ENCODE peak calls at places on chromosomes 1 and 21, in six cellular contexts. One of them, this sample, is unnamed.
A peak's percentile ranks its signal among the peaks of the same experiment; 100 is the strongest.

GRCh38 chr1:51973587-51974474 is 16.7 kb downstream of the RAB3B start:
- DNase-seq in mesendoderm: no peak
- DNase-seq in mesenchymal stem cell: peak; percentile 59
- DNase-seq in H1: no peak
- DNase-seq in IMR-90: peak; percentile 67
- DNase-seq in trophoblast cell: no peak
- DNase-seq in this sample: no peak

GRCh38 chr21:37072239-37072987 is 458 bp downstream of the PIGP start:
- DNase-seq in mesendoderm: no peak
- DNase-seq in mesenchymal stem cell: peak; percentile 93
- DNase-seq in H1: no peak
- DNase-seq in IMR-90: peak; percentile 89
- DNase-seq in trophoblast cell: peak; percentile 68
- DNase-seq in this sample: no peak

GRCh38 chr1:153150846-153151245 is at the start of gene SPRR2G:
- DNase-seq in mesendoderm: no peak
- DNase-seq in mesenchymal stem cell: no peak
- DNase-seq in H1: no peak
- DNase-seq in IMR-90: no peak
- DNase-seq in trophoblast cell: peak; percentile 98
- DNase-seq in this sample: no peak

GRCh38 chr1:199794105-199794863 is 233.2 kb upstream of the NR5A2 start:
- DNase-seq in mesendoderm: no peak
- DNase-seq in mesenchymal stem cell: no peak
- DNase-seq in H1: no peak
- DNase-seq in IMR-90: no peak
- DNase-seq in trophoblast cell: peak; percentile 3
- DNase-seq in this sample: no peak

GRCh38 chr1:17009706-17010105 is 2.0 kb downstream of the ATP13A2 start:
- DNase-seq in mesendoderm: no peak
- DNase-seq in mesenchymal stem cell: peak; percentile 8
- DNase-seq in H1: no peak
- DNase-seq in IMR-90: no peak
- DNase-seq in trophoblast cell: no peak
- DNase-seq in this sample: no peak

GRCh38 chr1:225774276-225775147 is 3.1 kb upstream of the SRP9 start:
- DNase-seq in mesendoderm: no peak
- DNase-seq in mesenchymal stem cell: no peak
- DNase-seq in H1: no peak
- DNase-seq in IMR-90: no peak
- DNase-seq in trophoblast cell: no peak
- DNase-seq in this sample: no peak

GRCh38 chr1:153476491-153477093 is 16.1 kb upstream of the S100A7 start:
- DNase-seq in mesendoderm: no peak
- DNase-seq in mesenchymal stem cell: no peak
- DNase-seq in H1: no peak
- DNase-seq in IMR-90: no peak
- DNase-seq in trophoblast cell: no peak
- DNase-seq in this sample: no peak

GRCh38 chr1:211885746-211886522 is 55.4 kb upstream of the LPGAT1 start:
- DNase-seq in mesendoderm: no peak
- DNase-seq in mesenchymal stem cell: no peak
- DNase-seq in H1: no peak
- DNase-seq in IMR-90: no peak
- DNase-seq in trophoblast cell: peak; percentile 70
- DNase-seq in this sample: no peak

GRCh38 chr1:212610575-212610967 is 2.0 kb downstream of the ATF3 start:
- DNase-seq in mesendoderm: no peak
- DNase-seq in mesenchymal stem cell: peak; percentile 34
- DNase-seq in H1: no peak
- DNase-seq in IMR-90: no peak
- DNase-seq in trophoblast cell: peak; percentile 44
- DNase-seq in this sample: no peak

GRCh38 chr1:150288382-150288781 is 5.3 kb upstream of the MRPS21 start:
- DNase-seq in mesendoderm: no peak
- DNase-seq in mesenchymal stem cell: no peak
- DNase-seq in H1: no peak
- DNase-seq in IMR-90: no peak
- DNase-seq in trophoblast cell: no peak
- DNase-seq in this sample: no peak

GRCh38 chr1:150295476-150295875 is 1.8 kb downstream of the MRPS21 start:
- DNase-seq in mesendoderm: peak; percentile 58
- DNase-seq in mesenchymal stem cell: no peak
- DNase-seq in H1: no peak
- DNase-seq in IMR-90: no peak
- DNase-seq in trophoblast cell: no peak
- DNase-seq in this sample: no peak

GRCh38 chr1:150288822-150289221 is 4.8 kb upstream of the MRPS21 start:
- DNase-seq in mesendoderm: no peak
- DNase-seq in mesenchymal stem cell: no peak
- DNase-seq in H1: no peak
- DNase-seq in IMR-90: no peak
- DNase-seq in trophoblast cell: no peak
- DNase-seq in this sample: no peak

DNA sequence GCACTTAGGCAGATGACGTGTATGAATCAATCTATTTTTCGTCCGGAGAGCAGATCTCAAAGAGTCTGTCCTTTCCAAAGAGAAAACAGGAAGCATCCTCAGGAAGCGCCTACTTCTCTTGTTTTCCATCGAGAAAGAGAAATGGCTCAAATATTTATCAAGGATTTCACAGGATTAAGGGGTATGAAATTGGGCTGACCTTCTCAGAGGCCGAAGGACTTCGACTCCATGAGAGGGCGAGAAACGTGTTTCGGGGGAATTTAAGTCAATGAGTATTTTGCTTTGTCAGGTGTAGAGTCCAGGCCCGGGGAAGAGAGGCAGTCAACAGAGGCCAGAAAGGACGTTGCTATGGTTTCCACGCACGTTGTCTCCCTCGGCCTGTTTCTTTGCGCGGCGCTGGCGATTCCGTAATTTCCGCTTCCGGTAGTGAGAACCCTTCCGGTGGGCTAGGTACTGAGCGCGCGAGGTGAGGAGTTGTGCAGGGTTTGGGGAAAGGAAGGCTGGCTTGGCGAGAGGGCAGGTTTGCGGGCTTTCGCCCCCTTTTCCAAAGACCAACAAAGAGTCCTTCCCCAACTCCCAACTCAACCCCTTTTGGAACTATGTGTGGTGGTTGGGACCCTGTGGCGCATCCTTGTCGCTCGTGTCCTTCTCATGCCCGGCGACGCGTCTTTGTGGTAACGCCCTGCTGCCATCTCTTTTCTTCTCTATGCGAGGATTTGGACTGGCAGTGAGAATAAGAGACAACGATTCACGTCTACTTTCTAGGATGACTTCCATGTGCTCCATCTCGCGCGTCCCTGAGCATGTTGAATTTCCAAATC is at the start of gene MRPS21:
- DNase-seq in mesendoderm: peak; percentile 99
- DNase-seq in mesenchymal stem cell: peak; percentile 90
- DNase-seq in H1: peak; percentile 88
- DNase-seq in IMR-90: peak; percentile 89
- DNase-seq in trophoblast cell: peak; percentile 96
- DNase-seq in this sample: peak; percentile 78
- H2BK5ac ChIP-seq in mesendoderm: no peak within 1 kb of the TSS
- H2BK5ac ChIP-seq in mesenchymal stem cell: no peak within 1 kb of the TSS
- H2BK5ac ChIP-seq in H1: peak within 1 kb of the TSS; percentile 0
- H2BK5ac ChIP-seq in IMR-90: peak within 1 kb of the TSS; percentile 80
- H2BK5ac ChIP-seq in trophoblast cell: no peak within 1 kb of the TSS
- H2BK5ac ChIP-seq in this sample: no peak within 1 kb of the TSS

DNA sequence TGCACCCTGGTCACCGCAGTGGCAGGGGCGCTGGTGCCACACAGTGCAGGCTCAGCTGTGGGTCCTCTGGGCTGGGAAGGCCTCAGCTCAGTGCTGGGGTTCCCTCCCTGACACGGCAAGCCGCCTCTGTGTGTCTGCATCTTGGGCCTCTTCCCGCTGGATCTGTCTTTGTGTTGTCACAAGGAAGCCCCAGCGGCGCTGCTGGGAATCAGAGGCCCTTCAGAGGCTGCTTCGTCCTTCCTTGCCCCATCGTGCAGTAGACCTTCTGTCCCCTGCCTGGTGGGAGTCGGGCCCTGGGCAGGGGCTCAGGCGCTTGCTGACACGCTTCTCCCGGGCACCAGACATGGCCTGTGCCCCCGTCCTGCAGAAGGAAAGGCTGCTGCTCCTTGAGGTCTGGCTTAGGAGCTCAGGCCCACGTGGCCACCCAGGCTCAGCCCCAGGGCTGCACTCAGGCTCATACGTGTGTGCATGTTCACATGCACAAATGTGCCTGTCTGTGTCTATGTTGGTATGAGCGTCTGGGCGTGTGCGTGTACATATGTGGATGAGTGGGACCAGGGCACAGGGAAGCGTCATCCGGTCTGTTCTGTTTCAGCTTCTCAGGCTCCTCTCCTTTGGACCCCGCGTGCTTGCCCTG is 24.3 kb upstream of the DIP2A start:
- DNase-seq in mesendoderm: no peak
- DNase-seq in mesenchymal stem cell: no peak
- DNase-seq in H1: no peak
- DNase-seq in IMR-90: no peak
- DNase-seq in trophoblast cell: no peak
- DNase-seq in this sample: no peak
- H3K36me3 ChIP-seq in mesendoderm: peaks cover 9% of the 10 kb centered on the region
- H3K36me3 ChIP-seq in mesenchymal stem cell: peaks cover 79% of the 10 kb centered on the region
- H3K36me3 ChIP-seq in H1: peaks cover 40% of the 10 kb centered on the region
- H3K36me3 ChIP-seq in IMR-90: peaks cover 60% of the 10 kb centered on the region
- H3K36me3 ChIP-seq in trophoblast cell: peaks cover 69% of the 10 kb centered on the region
- H3K36me3 ChIP-seq in this sample: peaks cover 50% of the 10 kb centered on the region

DNA sequence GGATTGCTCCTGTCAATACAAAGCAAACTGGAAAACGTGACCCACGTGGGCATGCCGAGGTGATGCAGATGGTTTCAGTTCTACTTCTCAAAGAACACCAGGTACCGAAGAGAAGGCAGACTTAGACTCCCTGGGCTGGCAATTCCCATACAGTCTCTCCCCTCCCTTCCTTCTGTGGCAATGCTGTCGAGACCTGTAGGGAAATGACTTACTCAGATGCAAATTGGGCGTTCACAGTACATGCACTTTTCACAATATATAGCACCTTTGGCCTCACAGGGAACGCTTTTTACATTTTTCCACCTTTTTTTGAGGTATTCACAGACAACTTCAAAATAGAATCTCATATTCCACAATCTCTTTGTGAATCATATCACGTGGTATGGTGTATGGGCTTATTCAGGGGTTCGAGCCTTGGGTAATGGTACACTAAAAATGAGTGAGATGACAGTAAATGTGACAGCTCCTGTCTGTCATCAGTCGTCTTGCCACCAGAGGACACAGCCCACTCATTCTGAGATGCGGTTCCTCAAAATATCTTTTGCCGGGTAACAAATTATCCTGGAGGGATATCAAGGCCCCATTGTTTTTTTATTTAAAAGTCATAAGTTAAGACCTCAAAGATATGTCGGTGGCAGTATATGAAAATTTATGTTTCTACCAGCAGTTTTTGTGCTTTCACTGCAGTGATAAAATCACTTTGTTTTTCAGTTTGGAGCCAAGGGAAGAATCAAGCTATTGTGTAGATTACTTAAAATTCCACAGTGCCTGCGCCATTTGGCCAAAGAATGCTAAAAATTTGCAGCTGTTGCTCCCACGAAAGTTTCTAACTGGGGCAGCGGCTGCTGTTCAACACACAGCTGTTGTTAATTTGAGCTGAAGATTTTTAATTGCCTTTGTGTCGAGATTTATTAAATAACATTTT is 168.4 kb downstream of the ZZZ3 start:
- DNase-seq in mesendoderm: peak; percentile 87
- DNase-seq in mesenchymal stem cell: peak; percentile 69
- DNase-seq in H1: no peak
- DNase-seq in IMR-90: peak; percentile 86
- DNase-seq in trophoblast cell: peak; percentile 92
- DNase-seq in this sample: peak; percentile 58
- H2BK5ac ChIP-seq in mesendoderm: no peak overlapping the region
- H2BK5ac ChIP-seq in mesenchymal stem cell: peak overlapping the region; percentile 92
- H2BK5ac ChIP-seq in H1: peak overlapping the region; percentile 92
- H2BK5ac ChIP-seq in IMR-90: peak overlapping the region; percentile 99
- H2BK5ac ChIP-seq in trophoblast cell: peak overlapping the region; percentile 42
- H2BK5ac ChIP-seq in this sample: no peak overlapping the region

GRCh38 chr1:93566227-93566626 is 115.4 kb downstream of the BCAR3 start:
- DNase-seq in mesendoderm: no peak
- DNase-seq in mesenchymal stem cell: peak; percentile 46
- DNase-seq in H1: no peak
- DNase-seq in IMR-90: no peak
- DNase-seq in trophoblast cell: peak; percentile 75
- DNase-seq in this sample: no peak
- H3K36me3 ChIP-seq in mesendoderm: peaks cover 17% of the 10 kb centered on the region
- H3K36me3 ChIP-seq in mesenchymal stem cell: peaks cover 86% of the 10 kb centered on the region
- H3K36me3 ChIP-seq in H1: peaks cover 28% of the 10 kb centered on the region
- H3K36me3 ChIP-seq in IMR-90: peaks cover 36% of the 10 kb centered on the region
- H3K36me3 ChIP-seq in trophoblast cell: peaks cover 20% of the 10 kb centered on the region
- H3K36me3 ChIP-seq in this sample: peaks cover 96% of the 10 kb centered on the region

GRCh38 chr1:233114159-233114558 is 163.7 kb downstream of the NTPCR start:
- DNase-seq in mesendoderm: peak; percentile 53
- DNase-seq in mesenchymal stem cell: peak; percentile 66
- DNase-seq in H1: no peak
- DNase-seq in IMR-90: peak; percentile 55
- DNase-seq in trophoblast cell: peak; percentile 12
- DNase-seq in this sample: no peak

GRCh38 chr1:233112184-233113008 is 162.0 kb downstream of the NTPCR start:
- DNase-seq in mesendoderm: peak; percentile 74
- DNase-seq in mesenchymal stem cell: peak; percentile 34
- DNase-seq in H1: no peak
- DNase-seq in IMR-90: peak; percentile 21
- DNase-seq in trophoblast cell: peak; percentile 51
- DNase-seq in this sample: peak; percentile 5

GRCh38 chr1:233111731-233112130 is 161.3 kb downstream of the NTPCR start:
- DNase-seq in mesendoderm: no peak
- DNase-seq in mesenchymal stem cell: no peak
- DNase-seq in H1: no peak
- DNase-seq in IMR-90: no peak
- DNase-seq in trophoblast cell: peak; percentile 85
- DNase-seq in this sample: no peak

GRCh38 chr1:233113713-233114028 is 163.3 kb downstream of the NTPCR start:
- DNase-seq in mesendoderm: no peak
- DNase-seq in mesenchymal stem cell: no peak
- DNase-seq in H1: no peak
- DNase-seq in IMR-90: no peak
- DNase-seq in trophoblast cell: no peak
- DNase-seq in this sample: peak; percentile 4

DNA sequence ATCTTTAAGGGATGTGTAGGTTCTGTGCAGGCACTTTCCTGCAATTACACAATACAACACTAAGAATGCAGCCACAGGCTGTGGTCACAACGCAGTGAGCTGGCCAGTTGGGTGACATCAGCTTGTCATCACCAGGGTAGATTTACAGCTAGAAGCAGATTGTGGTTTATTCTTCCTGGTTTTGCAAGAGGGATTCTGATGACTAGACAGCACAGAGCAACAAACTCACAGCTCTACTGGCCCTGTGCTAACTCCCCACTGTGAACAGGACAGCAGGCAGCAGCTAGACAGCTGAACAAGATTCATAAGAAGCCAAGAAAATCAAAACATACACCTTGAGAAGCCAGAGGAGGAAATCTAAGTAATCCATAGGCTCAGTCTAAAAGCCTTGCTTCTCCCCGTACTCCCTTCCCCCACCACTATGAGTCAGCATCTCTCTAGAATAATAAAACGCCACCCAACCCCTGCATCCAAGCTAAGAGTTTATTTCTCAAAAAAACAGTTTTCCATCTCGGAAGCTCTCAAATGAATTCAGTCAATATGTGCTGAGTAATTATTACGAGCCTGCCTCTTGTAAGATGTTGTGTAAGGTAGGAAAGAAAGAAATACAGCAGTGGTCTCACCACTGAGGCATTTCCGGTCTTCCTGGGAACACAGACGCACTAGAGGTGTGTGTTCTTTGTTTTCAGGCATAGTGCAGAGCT is 162.8 kb downstream of the NTPCR start:
- DNase-seq in mesendoderm: peak; percentile 99
- DNase-seq in mesenchymal stem cell: peak; percentile 100
- DNase-seq in H1: no peak
- DNase-seq in IMR-90: peak; percentile 100
- DNase-seq in trophoblast cell: peak; percentile 97
- DNase-seq in this sample: peak; percentile 8
- H2BK5ac ChIP-seq in mesendoderm: peak overlapping the region; percentile 88
- H2BK5ac ChIP-seq in mesenchymal stem cell: peak overlapping the region; percentile 83
- H2BK5ac ChIP-seq in H1: peak overlapping the region; percentile 98
- H2BK5ac ChIP-seq in IMR-90: peak overlapping the region; percentile 75
- H2BK5ac ChIP-seq in trophoblast cell: peak overlapping the region; percentile 92
- H2BK5ac ChIP-seq in this sample: no peak overlapping the region